ENCODE peak calls at places on chromosomes 11 and 22, in nine cellular contexts. S, M, B, L, X, G, D, P and A are unnamed samples.

GRCh38 chr22:37021710-37022482 is 2.4 kb downstream of the MPST start:
- DNase-seq in S (peak; percentile 59), M (no peak), B (peak; percentile 64), L (no peak), X (no peak), G (no peak), D (peak; percentile 80), P (peak; percentile 41), A (no peak)

GRCh38 chr11:17267576-17267975 is 9.0 kb upstream of the NUCB2 start:
- DNase-seq in S (no peak), M (no peak), B (peak; percentile 21), L (no peak), X (peak; percentile 93), G (no peak), D (no peak), P (no peak), A (no peak)

GRCh38 chr22:45181766-45182165 is 18.0 kb downstream of the NUP50 start:
- DNase-seq in S (no peak), M (no peak), B (no peak), L (no peak), X (no peak), G (no peak), D (no peak), P (no peak), A (no peak)

GRCh38 chr11:106070606-106071005 is 6.5 kb downstream of the KBTBD3 start:
- DNase-seq in S (no peak), M (no peak), B (no peak), L (no peak), X (no peak), G (no peak), D (no peak), P (no peak), A (no peak)

GRCh38 chr11:3642071-3642951 is 519 bp upstream of the ART5 start:
- DNase-seq in S (peak; percentile 93), M (peak; percentile 88), B (peak; percentile 86), L (peak; percentile 56), X (peak; percentile 53), G (peak; percentile 49), D (peak; percentile 99), P (peak; percentile 66), A (peak; percentile 84)

GRCh38 chr11:61138940-61139339 is 22.3 kb downstream of the VPS37C start:
- DNase-seq in S (no peak), M (no peak), B (no peak), L (no peak), X (peak; percentile 80), G (no peak), D (no peak), P (peak; percentile 89), A (no peak)

GRCh38 chr11:116563028-116563712 is 209.6 kb downstream of the BUD13 start:
- DNase-seq in S (no peak), M (no peak), B (no peak), L (no peak), X (peak; percentile 43), G (no peak), D (no peak), P (peak; percentile 16), A (no peak)

GRCh38 chr11:46380340-46381045 is 976 bp upstream of the MDK start:
- DNase-seq in S (peak; percentile 56), M (no peak), B (peak; percentile 88), L (peak; percentile 43), X (peak; percentile 50), G (peak; percentile 14), D (peak; percentile 88), P (no peak), A (peak; percentile 90)

GRCh38 chr22:44550666-44551491 is 52.8 kb upstream of the RTL6 start:
- DNase-seq in S (no peak), M (no peak), B (peak; percentile 66), L (peak; percentile 57), X (peak; percentile 64), G (no peak), D (no peak), P (peak; percentile 95), A (no peak)

GRCh38 chr11:130785376-130786110 is 130.7 kb downstream of the SNX19 start:
- DNase-seq in S (no peak), M (no peak), B (no peak), L (no peak), X (peak; percentile 27), G (no peak), D (peak; percentile 46), P (peak; percentile 73), A (no peak)